ENCODE peak calls at places on chromosomes 1 and 21, in four cellular contexts. A is astrocyte, V is tibial artery, M is H9. J is an unnamed sample. For H3K9me3, the result is how much of the 10 kb centered on the place peaks cover.

GRCh38 chr1:22055463-22055862 is 3.0 kb downstream of the CDC42 start:
- DNase-seq in A (no peak), V (no peak), M (no peak), J (no peak)

GRCh38 chr1:156656779-156657160 is 14.9 kb downstream of the BCAN start:
- DNase-seq in A (no peak), V (no peak), M (peak), J (no peak)

GRCh38 chr21:35316933-35317332 is 267.8 kb upstream of the RUNX1 start:
- DNase-seq in A (peak), V (no peak), M (no peak), J (no peak)

GRCh38 chr1:56520202-56520601 is 59.2 kb downstream of the PLPP3 start:
- DNase-seq in A (no peak), V (no peak), M (no peak), J (no peak)

GRCh38 chr1:91499346-91499745 is 1.3 kb upstream of the CDC7 start:
- DNase-seq in A (no peak), V (no peak), M (no peak), J (no peak)

GRCh38 chr1:50419192-50419906 is 3.9 kb downstream of the DMRTA2 start:
- DNase-seq in A (no peak), V (no peak), M (peak), J (no peak)

GRCh38 chr1:15029036-15029435 is 124.5 kb upstream of the TMEM51 start:
- DNase-seq in A (no peak), V (no peak), M (no peak), J (no peak)

GRCh38 chr1:172893146-172893841 is 157.4 kb downstream of the TNFSF18 start:
- DNase-seq in A (peak), V (no peak), M (no peak), J (peak)

GRCh38 chr21:36965720-36966065 is 776 bp downstream of the HLCS start:
- DNase-seq in A (no peak), V (no peak), M (no peak), J (no peak)

DNA sequence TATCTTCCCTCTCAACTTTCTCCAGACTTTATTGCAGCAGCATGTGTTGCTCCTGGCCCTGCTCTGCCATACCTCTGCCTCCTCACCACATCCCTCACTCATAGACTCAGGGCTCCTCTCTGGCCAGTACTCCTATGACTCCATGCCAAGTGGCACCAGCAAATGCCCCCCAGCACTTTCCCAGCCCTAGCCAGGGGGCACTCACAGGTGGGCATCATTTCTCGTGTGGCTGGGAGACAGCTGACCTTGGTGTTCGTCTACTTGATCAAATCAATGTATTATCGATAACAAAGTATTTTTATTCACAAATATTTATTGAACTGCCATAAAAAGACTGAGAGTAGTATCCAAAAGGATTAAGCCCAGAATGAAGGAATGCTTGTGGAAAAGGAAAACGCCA is 418.2 kb downstream of the FAM72C start:
- DNase-seq in A (no peak), V (no peak), M (no peak), J (no peak)
- H3K9me3 ChIP-seq in A (under half), V (under half), M (half or more), J (under half)

GRCh38 chr21:46052703-46053651 is 44.9 kb upstream of the COL6A2 start:
- DNase-seq in A (peak), V (no peak), M (peak), J (peak)

GRCh38 chr21:46054031-46054430 is 43.9 kb upstream of the COL6A2 start:
- DNase-seq in A (no peak), V (no peak), M (no peak), J (no peak)

GRCh38 chr21:46055863-46056281 is 42.0 kb upstream of the COL6A2 start:
- DNase-seq in A (peak), V (peak), M (peak), J (no peak)

GRCh38 chr21:46056450-46056903 is 41.4 kb upstream of the COL6A2 start:
- DNase-seq in A (peak), V (peak), M (peak), J (no peak)

GRCh38 chr21:46054447-46054846 is 43.5 kb upstream of the COL6A2 start:
- DNase-seq in A (peak), V (no peak), M (peak), J (no peak)
- H3K9me3 ChIP-seq in A (under half), V (under half), M (under half), J (under half)

DNA sequence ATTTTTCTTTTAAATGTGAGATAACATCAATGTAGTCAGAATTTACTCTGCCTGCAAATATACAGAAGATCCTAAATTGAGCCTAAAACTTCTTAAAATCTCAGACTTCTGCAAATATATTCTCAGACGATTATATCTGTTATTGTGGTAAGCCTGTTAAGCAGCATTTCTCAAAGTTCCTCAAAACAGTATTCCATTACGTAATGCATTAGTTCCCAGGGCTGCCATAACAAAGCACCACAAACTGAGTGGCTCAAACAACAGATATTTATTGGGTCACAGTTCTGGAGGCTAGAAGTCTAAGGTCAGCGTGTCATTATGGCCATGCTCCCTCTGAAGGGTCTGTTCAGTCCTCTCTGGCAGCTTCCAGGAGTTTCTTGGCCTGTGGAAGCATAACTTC is 103.6 kb upstream of the ST6GALNAC5 start:
- DNase-seq in A (no peak), V (no peak), M (no peak), J (no peak)
- H3K9me3 ChIP-seq in A (under half), V (under half), M (under half), J (under half)

DNA sequence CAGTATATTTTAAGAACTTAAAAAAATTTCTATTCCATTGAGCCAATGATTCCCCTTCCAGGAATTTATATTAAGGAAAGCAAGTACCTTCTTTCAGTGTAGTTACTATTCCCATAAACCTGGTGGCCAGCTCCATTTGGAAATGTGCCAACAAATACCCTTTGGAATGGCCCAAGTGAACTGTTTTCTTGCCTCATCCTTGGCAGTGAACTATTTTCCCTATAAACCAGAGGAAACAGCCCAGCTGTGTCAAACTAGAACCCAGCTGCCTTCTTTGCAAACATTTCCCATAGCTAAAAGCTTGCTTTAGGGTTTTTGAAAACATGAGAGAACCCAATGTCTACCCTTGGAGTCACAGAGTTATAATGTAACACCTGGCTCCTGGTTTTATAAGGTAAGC is 496.9 kb downstream of the NEGR1 start:
- DNase-seq in A (no peak), V (no peak), M (no peak), J (no peak)
- H3K9me3 ChIP-seq in A (under half), V (under half), M (under half), J (under half)

DNA sequence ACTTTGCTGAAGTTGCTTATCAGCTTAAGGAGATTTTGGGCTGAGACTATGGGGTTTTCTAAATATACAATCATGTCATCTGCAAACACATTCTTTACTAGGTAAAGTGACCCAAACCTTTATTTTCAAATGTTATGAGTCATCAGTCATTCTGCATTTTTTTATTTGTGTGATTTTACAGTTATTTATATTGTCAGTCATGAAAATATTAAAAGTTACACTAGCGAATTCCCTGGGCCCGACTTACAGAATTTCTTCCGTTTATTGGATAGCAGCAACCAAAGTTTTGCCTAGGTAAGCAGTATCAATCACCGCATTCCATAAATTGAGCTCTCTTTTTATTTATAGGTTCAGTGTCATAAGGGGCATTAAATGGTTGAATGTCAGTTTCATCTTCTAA is 13.8 kb downstream of the OR2M5 start:
- DNase-seq in A (no peak), V (no peak), M (no peak), J (peak)
- H3K9me3 ChIP-seq in A (under half), V (under half), M (under half), J (under half)

GRCh38 chr21:10466200-10466599 is 55.2 kb upstream of the TPTE start:
- DNase-seq in A (no peak), V (no peak), M (no peak), J (no peak)

GRCh38 chr21:10463156-10463555 is 58.2 kb upstream of the TPTE start:
- DNase-seq in A (no peak), V (no peak), M (no peak), J (no peak)

GRCh38 chr21:10464975-10465374 is 56.4 kb upstream of the TPTE start:
- DNase-seq in A (no peak), V (no peak), M (no peak), J (no peak)
- H3K9me3 ChIP-seq in A (under half), V (under half), M (half or more), J (under half)

GRCh38 chr21:45330075-45330781 is 42.5 kb upstream of the POFUT2 start:
- DNase-seq in A (peak), V (peak), M (peak), J (peak)
- H3K9me3 ChIP-seq in A (under half), V (under half), M (under half), J (under half)

GRCh38 chr1:152466217-152466616 is 44.4 kb upstream of the LCE5A start:
- DNase-seq in A (no peak), V (no peak), M (no peak), J (no peak)
- H3K9me3 ChIP-seq in A (under half), V (under half), M (under half), J (under half)

DNA sequence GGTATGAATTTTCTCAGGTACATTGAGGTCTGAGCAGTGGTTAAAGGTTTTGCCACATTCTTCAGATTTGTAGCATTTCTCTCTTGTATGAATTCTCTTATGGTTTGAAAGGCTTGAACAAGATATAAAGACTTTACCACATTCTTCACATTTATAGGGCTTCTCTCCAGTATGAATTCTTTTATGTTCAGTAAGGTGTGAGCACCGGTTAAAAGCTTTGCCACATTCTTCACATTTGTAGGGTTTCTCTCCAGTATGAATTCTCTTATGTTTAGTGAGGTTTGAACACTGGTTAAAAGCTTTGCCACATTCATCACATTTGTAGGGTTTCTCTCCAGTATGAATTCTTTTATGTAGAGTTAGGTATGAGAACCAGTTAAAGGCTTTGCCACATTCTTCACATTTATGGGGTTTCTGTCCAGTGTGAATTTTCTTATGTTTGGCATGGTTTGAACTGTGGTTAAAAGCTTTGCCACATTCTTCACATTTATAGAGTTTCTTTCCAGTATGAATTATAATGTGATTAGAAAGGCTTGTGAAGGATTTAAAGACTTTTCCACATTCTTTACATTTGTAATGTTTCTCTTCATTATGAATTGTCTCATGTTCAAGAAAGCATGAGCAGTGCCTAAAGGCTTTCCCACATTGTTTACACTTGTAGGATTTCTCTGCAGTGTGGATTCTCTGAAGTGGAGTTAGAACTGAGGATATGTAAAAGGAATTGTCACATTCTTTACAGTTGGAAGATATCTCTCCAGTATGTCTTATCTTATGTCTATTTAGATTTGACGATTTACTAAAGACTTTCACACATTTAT is 18.4 kb upstream of the ZNF124 start:
- DNase-seq in A (no peak), V (no peak), M (no peak), J (no peak)
- H3K9me3 ChIP-seq in A (under half), V (under half), M (under half), J (half or more)

DNA sequence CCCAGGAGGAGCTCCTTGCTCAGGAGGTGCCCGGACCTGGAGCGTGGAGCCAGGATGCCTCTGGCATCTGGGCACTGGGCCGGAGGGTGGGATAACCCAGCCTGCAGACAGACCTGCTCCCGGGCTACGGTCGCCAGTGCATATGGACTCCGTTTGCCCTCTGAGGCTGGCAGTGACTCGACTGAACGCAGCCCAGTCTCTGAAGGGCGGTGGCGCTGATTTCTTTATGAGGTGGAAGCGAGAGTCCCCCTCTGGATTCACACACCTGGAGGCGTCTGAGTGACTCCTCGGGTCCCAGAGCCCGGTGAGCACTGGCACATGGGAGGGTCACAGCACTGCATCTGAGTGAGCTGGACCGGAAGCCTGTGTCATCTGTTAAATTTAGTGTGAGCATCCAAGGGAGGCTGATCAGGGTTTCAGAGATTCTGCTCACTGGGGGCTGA is 60.5 kb upstream of the TTC34 start:
- DNase-seq in A (no peak), V (no peak), M (no peak), J (no peak)
- H3K9me3 ChIP-seq in A (under half), V (under half), M (half or more), J (under half)